ENCODE peak calls at places on chromosomes 5 and 9, in seven cellular contexts. F is hepatocyte, H is PC-3, D is H9, C is astrocyte, E is fibroblast of lung, Y is IMR-90. K is an unnamed sample.

GRCh38 chr9:114154597-114155102 is 687 bp upstream of the COL27A1 start:
- DNase-seq in F (no peak), H (no peak), D (no peak), C (peak), E (peak), Y (no peak), K (no peak)

GRCh38 chr9:93262537-93263310 is 78.8 kb downstream of the WNK2 start:
- DNase-seq in F (peak), H (no peak), D (peak), C (no peak), E (no peak), Y (no peak), K (no peak)

GRCh38 chr5:16549491-16550233 is 67.1 kb downstream of the RETREG1 start:
- DNase-seq in F (no peak), H (no peak), D (no peak), C (no peak), E (no peak), Y (no peak), K (no peak)

GRCh38 chr9:79573697-79573976 is 1.9 kb downstream of the TLE4 start:
- DNase-seq in F (peak), H (peak), D (no peak), C (no peak), E (no peak), Y (no peak), K (no peak)

GRCh38 chr5:116576043-116576713 is 1.6 kb upstream of the SEMA6A start:
- DNase-seq in F (peak), H (peak), D (peak), C (peak), E (peak), Y (peak), K (peak)

GRCh38 chr9:71001780-71002386 is 119.5 kb downstream of the TRPM3 start:
- DNase-seq in F (peak), H (peak), D (peak), C (no peak), E (peak), Y (peak), K (peak)

GRCh38 chr9:72396247-72397091 is 31.5 kb upstream of the ZFAND5 start:
- DNase-seq in F (peak), H (peak), D (no peak), C (peak), E (peak), Y (peak), K (peak)

GRCh38 chr5:77644443-77645157 is 6.1 kb upstream of the OTP start:
- DNase-seq in F (no peak), H (no peak), D (peak), C (no peak), E (no peak), Y (no peak), K (no peak)

GRCh38 chr5:74320526-74320925 is 320.0 kb downstream of the ENC1 start:
- DNase-seq in F (no peak), H (no peak), D (no peak), C (no peak), E (no peak), Y (no peak), K (no peak)

GRCh38 chr5:55823151-55823796 is 27.9 kb upstream of the IL31RA start:
- DNase-seq in F (no peak), H (peak), D (no peak), C (no peak), E (no peak), Y (no peak), K (no peak)

GRCh38 chr9:89821081-89821480 is 216.3 kb downstream of the GADD45G start:
- DNase-seq in F (no peak), H (no peak), D (peak), C (peak), E (peak), Y (no peak), K (no peak)

GRCh38 chr9:134059661-134060395 is 8.0 kb downstream of the BRD3 start:
- DNase-seq in F (no peak), H (no peak), D (peak), C (no peak), E (no peak), Y (no peak), K (peak)

GRCh38 chr9:114691046-114691955 is 9.3 kb upstream of the TEX48 start:
- DNase-seq in F (no peak), H (peak), D (no peak), C (peak), E (peak), Y (peak), K (no peak)

GRCh38 chr5:93452255-93452654 is 128.8 kb downstream of the NR2F1-AS1 start:
- DNase-seq in F (no peak), H (no peak), D (no peak), C (no peak), E (no peak), Y (no peak), K (no peak)

GRCh38 chr9:135120249-135120648 is 32.8 kb downstream of the OLFM1 start:
- DNase-seq in F (no peak), H (no peak), D (no peak), C (no peak), E (no peak), Y (no peak), K (no peak)

DNA sequence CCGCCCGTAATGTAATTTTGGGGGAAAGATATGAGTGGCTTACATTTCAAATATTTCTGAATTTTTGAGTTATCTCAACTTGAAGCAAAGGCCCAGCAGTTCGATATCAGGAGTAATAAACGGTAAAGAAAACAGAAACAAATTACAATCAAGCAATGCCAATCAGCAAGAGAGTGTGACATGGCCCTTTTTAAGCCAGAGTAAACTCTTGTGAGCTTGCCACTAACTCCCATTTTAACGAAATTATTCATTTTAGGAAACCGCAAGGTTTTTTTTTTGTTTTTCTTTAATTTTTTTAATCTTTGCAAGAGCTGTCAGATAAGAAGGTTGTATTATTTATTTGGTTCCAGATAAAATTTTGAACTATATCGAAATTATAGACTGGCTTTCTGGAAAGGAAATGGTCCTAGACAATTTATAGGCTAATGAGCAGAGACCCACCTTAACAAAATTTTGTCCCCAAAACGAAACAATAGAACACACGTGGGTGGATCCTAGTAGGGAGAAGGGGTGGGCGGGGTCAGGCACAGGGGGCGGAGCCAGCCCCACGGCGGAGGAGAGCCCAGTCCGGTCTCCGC is 17.4 kb upstream of the CDK7 start:
- DNase-seq in F (no peak), H (no peak), D (no peak), C (no peak), E (no peak), Y (no peak), K (peak)
- H2AFZ ChIP-seq in F (peak), H (peak), D (no peak), C (peak), E (no peak), Y (peak), K (no peak)

GRCh38 chr9:120926397-120926928 is at the start of gene TRAF1:
- DNase-seq in F (no peak), H (no peak), D (no peak), C (no peak), E (peak), Y (peak), K (no peak)
- H2AFZ ChIP-seq in F (no peak), H (no peak), D (no peak), C (no peak), E (no peak), Y (peak), K (no peak)

GRCh38 chr9:69250681-69251080 is 74.3 kb upstream of the ENTREP1 start:
- DNase-seq in F (no peak), H (no peak), D (no peak), C (no peak), E (no peak), Y (no peak), K (no peak)

GRCh38 chr9:69252436-69252835 is 72.6 kb upstream of the ENTREP1 start:
- DNase-seq in F (no peak), H (no peak), D (no peak), C (no peak), E (no peak), Y (no peak), K (no peak)

GRCh38 chr9:69248005-69248404 is 73.9 kb downstream of the TJP2 start:
- DNase-seq in F (no peak), H (no peak), D (no peak), C (no peak), E (no peak), Y (no peak), K (no peak)

GRCh38 chr9:69246629-69247028 is 72.6 kb downstream of the TJP2 start:
- DNase-seq in F (no peak), H (no peak), D (no peak), C (no peak), E (no peak), Y (no peak), K (no peak)

DNA sequence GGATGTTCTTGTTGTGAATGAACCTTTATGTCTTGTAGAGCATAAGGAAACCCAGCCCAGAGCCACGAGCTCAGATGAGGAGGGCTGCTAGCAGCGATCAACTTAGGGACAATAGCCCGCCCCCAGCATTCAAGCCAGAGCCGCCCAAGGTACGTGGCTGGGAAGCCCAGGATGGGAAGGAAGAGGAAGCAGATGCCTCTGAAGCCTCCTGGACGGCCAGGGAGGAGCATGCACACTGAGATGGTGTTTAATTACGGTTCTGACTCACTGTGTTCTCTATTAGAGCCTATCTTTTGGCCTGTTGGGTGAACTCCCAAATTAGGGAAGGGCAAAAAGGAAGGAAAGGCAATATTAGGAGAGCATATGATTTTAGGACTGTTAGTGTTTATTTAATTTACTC is 75.3 kb downstream of the TJP2 start:
- DNase-seq in F (no peak), H (peak), D (no peak), C (no peak), E (peak), Y (peak), K (no peak)
- H2AFZ ChIP-seq in F (no peak), H (no peak), D (no peak), C (no peak), E (no peak), Y (no peak), K (no peak)

GRCh38 chr9:112354081-112354743 is 20.8 kb upstream of the PTBP3 start:
- DNase-seq in F (no peak), H (no peak), D (no peak), C (no peak), E (no peak), Y (no peak), K (no peak)
- H2AFZ ChIP-seq in F (no peak), H (no peak), D (no peak), C (no peak), E (no peak), Y (no peak), K (no peak)

GRCh38 chr9:106052735-106053134 is 358.4 kb downstream of the TMEM38B start:
- DNase-seq in F (no peak), H (no peak), D (no peak), C (no peak), E (no peak), Y (no peak), K (no peak)
- H2AFZ ChIP-seq in F (no peak), H (no peak), D (no peak), C (no peak), E (no peak), Y (no peak), K (no peak)

DNA sequence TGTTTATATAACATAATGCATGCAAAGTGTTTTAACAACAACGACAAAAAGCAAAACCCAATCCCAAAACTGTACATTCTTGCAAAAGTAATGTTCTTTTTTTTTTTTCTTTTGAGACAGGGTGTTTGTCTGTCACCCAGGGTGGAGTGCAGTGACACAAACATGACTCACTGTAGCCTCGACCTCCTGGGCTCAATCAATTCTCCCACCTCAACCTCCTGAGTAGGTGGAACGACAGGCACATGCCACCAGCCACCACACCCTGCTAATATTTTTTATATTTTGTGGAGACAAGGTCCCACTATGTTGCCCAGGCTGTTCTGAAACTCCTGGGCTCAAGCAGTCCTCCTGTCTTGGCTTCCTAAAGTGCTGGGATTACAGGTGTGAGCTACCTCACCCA is 13.6 kb upstream of the HAVCR1 start:
- DNase-seq in F (no peak), H (peak), D (no peak), C (no peak), E (no peak), Y (no peak), K (no peak)
- H2AFZ ChIP-seq in F (no peak), H (peak), D (no peak), C (no peak), E (no peak), Y (no peak), K (no peak)

GRCh38 chr5:142109356-142110045 is 922 bp downstream of the NDFIP1 start:
- DNase-seq in F (peak), H (peak), D (no peak), C (no peak), E (peak), Y (peak), K (no peak)
- H2AFZ ChIP-seq in F (peak), H (peak), D (peak), C (peak), E (peak), Y (peak), K (no peak)

DNA sequence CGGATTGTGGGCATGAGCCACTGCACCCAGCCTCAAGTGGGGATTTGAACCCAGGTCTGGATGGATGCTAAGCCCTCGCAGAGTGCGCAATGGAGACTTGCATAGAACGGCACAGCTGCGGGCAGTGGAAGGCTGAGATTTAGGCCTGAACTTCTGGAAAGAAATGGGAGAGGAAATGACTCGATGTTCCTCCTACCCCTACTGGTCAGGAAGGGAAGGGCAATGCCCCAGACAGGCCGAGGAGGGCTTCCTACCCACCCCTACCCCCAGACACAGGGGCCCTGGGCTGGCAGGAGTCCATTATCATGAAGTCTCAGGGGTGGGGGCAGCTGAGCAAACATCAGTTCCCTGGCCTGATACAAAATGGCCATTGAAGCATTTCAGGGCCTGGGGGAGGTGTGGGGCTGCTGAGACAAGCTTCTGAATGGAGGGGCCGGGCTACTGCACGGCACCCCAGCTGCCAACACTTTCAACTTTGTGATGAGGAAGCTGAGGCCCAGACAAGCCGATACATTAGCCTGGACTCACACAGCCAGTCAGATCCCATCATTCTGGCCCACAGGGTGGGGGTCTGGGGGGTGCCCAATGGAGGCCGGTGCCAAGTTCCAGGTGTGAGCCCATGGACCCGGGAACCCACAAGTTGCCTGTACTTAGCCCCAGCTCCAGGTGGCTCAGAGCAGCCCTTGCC is 13.5 kb upstream of the WDR38 start:
- DNase-seq in F (peak), H (peak), D (peak), C (no peak), E (no peak), Y (peak), K (no peak)
- H2AFZ ChIP-seq in F (no peak), H (no peak), D (no peak), C (no peak), E (no peak), Y (peak), K (no peak)

GRCh38 chr9:21402387-21403247 is 6.3 kb upstream of the IFNA8 start:
- DNase-seq in F (peak), H (no peak), D (peak), C (no peak), E (no peak), Y (no peak), K (no peak)
- H2AFZ ChIP-seq in F (peak), H (no peak), D (no peak), C (peak), E (peak), Y (peak), K (peak)

GRCh38 chr9:97802276-97802675 is 50.8 kb upstream of the FOXE1 start:
- DNase-seq in F (peak), H (peak), D (no peak), C (peak), E (peak), Y (peak), K (peak)
- H2AFZ ChIP-seq in F (no peak), H (peak), D (no peak), C (peak), E (no peak), Y (peak), K (no peak)